ENCODE peak calls at places on chromosomes 13 and 19, in six cellular contexts. Y is NB4; E is left ventricle myocardium inferior; R is psoas muscle; T is effector memory CD4-positive, alpha-beta T cell; V is foreskin fibroblast. W is an unnamed sample.

GRCh38 chr19:35266904-35267817 is 1.6 kb upstream of the USF2 start:
- DNase-seq in T (no peak), Y (peak), E (peak), R (peak), V (peak), W (peak)

GRCh38 chr19:46920341-46920740 is 59.5 kb downstream of the ARHGAP35 start:
- DNase-seq in T (no peak), V (no peak), R (no peak), Y (no peak), E (no peak), W (no peak)

GRCh38 chr19:1237754-1238372 is at the start of gene CBARP:
- DNase-seq in Y (no peak), T (no peak), E (peak), R (no peak), V (no peak), W (no peak)

GRCh38 chr13:32246468-32246867 is 68.7 kb downstream of the ZAR1L start:
- DNase-seq in V (peak), R (no peak), T (no peak), E (peak), Y (peak), W (peak)

GRCh38 chr13:75417647-75418046 is 64.3 kb downstream of the TBC1D4 start:
- DNase-seq in R (no peak), E (no peak), Y (peak), T (no peak), V (no peak), W (no peak)

GRCh38 chr19:29811125-29812079 is at the start of gene CCNE1:
- DNase-seq in R (peak), V (peak), E (peak), Y (peak), T (peak), W (peak)

GRCh38 chr13:35388456-35388855 is 88.0 kb downstream of the MAB21L1 start:
- DNase-seq in V (no peak), E (no peak), Y (no peak), T (no peak), R (no peak), W (no peak)

GRCh38 chr13:107203146-107203847 is 635.4 kb upstream of the ARGLU1 start:
- DNase-seq in V (no peak), E (no peak), Y (peak), T (no peak), R (no peak), W (no peak)

GRCh38 chr13:21137696-21138095 is 38.7 kb downstream of the SKA3 start:
- DNase-seq in E (no peak), T (no peak), V (peak), R (no peak), Y (peak), W (no peak)

GRCh38 chr13:62704795-62705329 is 1289.2 kb upstream of the PCDH20 start:
- DNase-seq in V (no peak), T (no peak), R (no peak), E (no peak), Y (no peak), W (no peak)

GRCh38 chr13:40539954-40540706 is 126.3 kb downstream of the FOXO1 start:
- DNase-seq in Y (no peak), E (no peak), R (no peak), V (peak), T (no peak), W (no peak)

GRCh38 chr13:21134475-21134874 is 41.9 kb downstream of the SKA3 start:
- DNase-seq in V (no peak), R (no peak), T (no peak), E (no peak), Y (no peak), W (no peak)

GRCh38 chr19:48393559-48394330 is at the start of gene GRIN2D:
- DNase-seq in T (no peak), R (no peak), Y (peak), E (no peak), V (no peak), W (no peak)

GRCh38 chr19:43634877-43635560 is 4.6 kb downstream of the CADM4 start:
- DNase-seq in T (no peak), V (no peak), E (no peak), R (no peak), Y (peak), W (no peak)

GRCh38 chr13:84896128-84896527 is 903.1 kb downstream of the SLITRK6 start:
- DNase-seq in R (no peak), E (no peak), Y (peak), V (peak), T (no peak), W (no peak)

GRCh38 chr13:30318026-30318425 is 10.7 kb upstream of the KATNAL1 start:
- DNase-seq in V (no peak), E (no peak), T (no peak), R (no peak), Y (no peak), W (no peak)

GRCh38 chr19:13983213-13983889 is 22.8 kb downstream of the RFX1 start:
- DNase-seq in R (no peak), E (no peak), V (no peak), Y (no peak), T (no peak), W (no peak)

GRCh38 chr13:43629691-43630480 is 156.9 kb downstream of the ENOX1 start:
- DNase-seq in T (no peak), Y (peak), V (peak), R (no peak), E (no peak), W (no peak)

GRCh38 chr13:52356327-52356726 is 49.6 kb downstream of the THSD1 start:
- DNase-seq in R (no peak), E (no peak), V (no peak), Y (no peak), T (no peak), W (no peak)

GRCh38 chr13:44870456-44870929 is 118.8 kb downstream of the NUFIP1 start:
- DNase-seq in R (peak), Y (no peak), E (peak), T (no peak), V (no peak), W (peak)

GRCh38 chr19:35619290-35619923 is 6.9 kb downstream of the HAUS5 start:
- DNase-seq in Y (no peak), T (no peak), E (no peak), R (no peak), V (no peak), W (no peak)

GRCh38 chr13:66216723-66217122 is 1013.4 kb downstream of the PCDH9 start:
- DNase-seq in T (no peak), E (no peak), V (no peak), Y (peak), R (no peak), W (no peak)

GRCh38 chr19:5987077-5987818 is 9.3 kb upstream of the RANBP3 start:
- DNase-seq in E (peak), R (peak), V (peak), T (peak), Y (peak), W (peak)

GRCh38 chr19:29381353-29382203 is 144.2 kb upstream of the VSTM2B start:
- DNase-seq in E (no peak), T (no peak), V (no peak), R (no peak), Y (no peak), W (peak)

GRCh38 chr19:1825909-1826556 is 14.0 kb upstream of the ATP8B3 start:
- DNase-seq in V (peak), T (peak), R (peak), E (peak), Y (peak), W (peak)

DNA sequence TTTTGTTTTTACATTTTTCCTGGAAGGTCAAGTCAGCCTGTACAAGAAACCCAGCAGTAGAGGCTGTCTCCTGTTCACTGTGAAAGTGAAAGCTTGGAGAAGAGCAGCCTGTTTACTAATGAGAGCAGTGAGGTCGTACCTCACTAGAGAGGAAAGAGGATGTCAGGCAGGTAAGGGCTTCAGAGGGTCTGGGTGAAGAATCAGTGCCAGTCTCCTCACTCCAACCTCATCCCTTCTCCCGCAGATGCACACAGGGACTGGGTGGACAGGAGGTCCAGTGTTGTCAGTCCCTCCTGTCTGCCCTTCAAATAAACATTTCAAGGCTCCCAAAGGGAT is 462.5 kb downstream of the KLF5 start:
- DNase-seq in R (no peak), T (no peak), Y (no peak), E (no peak), V (no peak), W (no peak)
- H3K4me3 ChIP-seq in R (no peak), T (peak), Y (no peak), E (no peak), V (no peak), W (no peak)

GRCh38 chr19:51371186-51371690 is 1.2 kb downstream of the NKG7 start:
- DNase-seq in T (no peak), V (no peak), Y (no peak), E (no peak), R (peak), W (no peak)
- H3K4me3 ChIP-seq in T (no peak), V (no peak), Y (peak), E (no peak), R (no peak), W (peak)

DNA sequence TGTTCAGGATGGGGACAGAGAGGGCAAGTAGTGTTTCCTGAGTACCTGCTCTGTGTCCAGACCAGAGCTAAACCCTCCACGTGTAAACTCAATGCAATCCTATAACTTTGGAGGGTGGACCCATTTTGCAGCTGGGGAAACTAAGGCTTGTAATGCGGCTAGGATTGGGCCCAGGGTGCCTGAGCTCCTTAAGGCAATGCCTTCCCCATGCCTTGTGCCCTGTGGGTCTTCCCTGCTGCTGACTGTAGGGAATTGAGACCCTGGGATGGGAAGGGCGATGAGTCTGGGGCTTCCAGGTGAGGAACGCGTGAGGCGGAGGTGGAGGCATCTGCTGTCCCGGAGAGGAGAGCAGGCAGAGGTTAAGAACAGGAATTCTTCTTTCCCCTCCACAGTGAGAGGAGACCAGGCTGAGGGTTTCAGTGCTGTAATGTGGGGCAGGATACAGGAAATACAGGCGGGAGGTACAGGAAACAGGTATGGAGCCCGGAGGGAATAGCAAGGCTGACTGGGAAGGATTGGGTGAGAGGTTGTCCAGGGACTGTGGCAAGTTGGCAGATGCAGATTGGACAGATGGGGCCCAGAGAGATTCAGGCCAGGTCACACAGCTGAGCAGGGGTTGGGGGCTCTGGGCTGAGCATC is 19.2 kb downstream of the SLC27A1 start:
- DNase-seq in E (no peak), Y (no peak), V (no peak), R (no peak), T (no peak), W (no peak)
- H3K4me3 ChIP-seq in E (peak), Y (no peak), V (no peak), R (no peak), T (no peak), W (no peak)

GRCh38 chr13:100860866-100861265 is 186.3 kb upstream of the TMTC4 start:
- DNase-seq in E (no peak), T (no peak), R (no peak), V (peak), Y (no peak), W (no peak)

GRCh38 chr13:100854091-100854490 is 179.5 kb upstream of the TMTC4 start:
- DNase-seq in V (no peak), Y (no peak), T (no peak), R (no peak), E (no peak), W (no peak)

GRCh38 chr13:100855151-100855550 is 180.6 kb upstream of the TMTC4 start:
- DNase-seq in E (no peak), T (no peak), R (no peak), Y (peak), V (no peak), W (no peak)

DNA sequence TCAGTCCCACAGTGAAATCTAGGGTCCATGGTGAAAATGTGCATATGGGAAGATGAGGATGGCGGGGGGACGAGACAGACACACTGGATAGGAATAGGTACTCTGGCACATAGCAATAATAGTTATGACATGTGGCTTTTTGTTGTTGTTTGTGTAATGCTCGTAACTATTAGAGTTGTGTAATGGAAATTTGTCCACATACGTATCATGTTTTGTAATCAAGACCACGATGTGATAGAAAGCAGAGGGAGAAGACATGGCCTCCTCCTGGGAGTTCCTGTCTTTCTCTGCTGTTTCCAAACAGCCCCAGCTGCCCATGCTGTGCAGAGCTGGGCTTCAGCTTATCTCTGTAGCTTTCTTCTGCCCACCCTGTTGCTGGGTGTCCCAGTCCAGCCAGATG is 185.3 kb upstream of the TMTC4 start:
- DNase-seq in V (no peak), Y (no peak), R (no peak), E (no peak), T (no peak), W (no peak)
- H3K4me3 ChIP-seq in V (no peak), Y (no peak), R (no peak), E (no peak), T (no peak), W (no peak)

GRCh38 chr13:50365683-50366391 is 350.6 kb downstream of the KCNRG start:
- DNase-seq in V (no peak), Y (peak), T (peak), E (no peak), R (no peak), W (peak)
- H3K4me3 ChIP-seq in V (no peak), Y (no peak), T (peak), E (no peak), R (no peak), W (peak)

GRCh38 chr19:17687857-17688784 is at the start of gene UNC13A:
- DNase-seq in V (no peak), E (peak), T (no peak), Y (peak), R (peak), W (peak)
- H3K4me3 ChIP-seq in V (no peak), E (peak), T (no peak), Y (no peak), R (no peak), W (peak)

GRCh38 chr19:18933297-18933696 is 7.7 kb downstream of the HOMER3 start:
- DNase-seq in T (no peak), R (no peak), E (no peak), V (no peak), Y (no peak), W (no peak)
- H3K4me3 ChIP-seq in T (no peak), R (no peak), E (no peak), V (no peak), Y (no peak), W (no peak)

GRCh38 chr19:8569066-8569761 is 8.0 kb downstream of the MYO1F start:
- DNase-seq in Y (peak), R (no peak), V (peak), T (peak), E (peak), W (peak)
- H3K4me3 ChIP-seq in Y (peak), R (no peak), V (no peak), T (peak), E (no peak), W (peak)

W was measured in lower lobe of right lung.